ENCODE peak calls at places on chromosomes 5 and 9, in ten cellular contexts. Y is astrocyte of the cerebellum; G is testis; J is heart right ventricle; C is left colon; T is NCI-H1092 treated with DMSO at 0.1 percent for 48 hours; M is activated naive CD4-positive, alpha-beta T cell treated with anti-CD3 and anti-CD28 coated beads, Interleukin-2, amount 50 U/mL, for 16 hours; H is HuH-7.5; A is ELR; O is IMR-90. R is an unnamed sample.

GRCh38 chr5:73985145-73985544 is 359.1 kb downstream of the ARHGEF28 start:
- DNase-seq in Y (no peak), G (peak), A (peak), T (peak), C (no peak), O (peak), H (peak), J (no peak), M (no peak), R (no peak)

GRCh38 chr5:160315968-160316367 is 3.6 kb upstream of the CCNJL start:
- DNase-seq in C (peak), O (peak), T (no peak), A (peak), H (peak), J (no peak), G (no peak), Y (peak), M (no peak), R (no peak)

GRCh38 chr9:77725820-77726219 is 77.7 kb upstream of the GNA14 start:
- DNase-seq in J (no peak), M (no peak), Y (no peak), A (no peak), C (no peak), H (no peak), O (no peak), G (no peak), T (no peak), R (no peak)

GRCh38 chr5:36155291-36155690 is 3.4 kb downstream of the SKP2 start:
- DNase-seq in C (no peak), M (no peak), T (no peak), H (no peak), O (no peak), J (no peak), Y (no peak), A (no peak), G (no peak), R (no peak)

GRCh38 chr9:93267091-93267541 is 83.2 kb downstream of the WNK2 start:
- DNase-seq in Y (no peak), G (peak), J (no peak), O (no peak), C (no peak), H (no peak), M (no peak), T (no peak), A (no peak), R (no peak)

GRCh38 chr5:112420111-112420864 is 1.2 kb upstream of the EPB41L4A start:
- DNase-seq in T (peak), G (peak), M (peak), C (peak), O (peak), Y (peak), A (peak), J (peak), H (peak), R (peak)

GRCh38 chr9:79220666-79221065 is 351.1 kb upstream of the TLE4 start:
- DNase-seq in T (no peak), O (peak), J (no peak), H (no peak), Y (no peak), G (no peak), M (no peak), A (peak), C (no peak), R (no peak)

GRCh38 chr9:36192196-36192595 is 1.5 kb downstream of the CLTA start:
- DNase-seq in H (no peak), A (no peak), C (no peak), Y (no peak), G (no peak), M (no peak), J (no peak), T (no peak), O (peak), R (no peak)

GRCh38 chr9:16484178-16484577 is 386.3 kb downstream of the BNC2 start:
- DNase-seq in T (no peak), H (no peak), Y (no peak), C (no peak), G (no peak), M (no peak), A (no peak), O (peak), J (no peak), R (no peak)

GRCh38 chr9:1231998-1232919 is 182.1 kb downstream of the DMRT2 start:
- DNase-seq in C (peak), O (peak), M (no peak), Y (peak), A (peak), G (no peak), J (peak), T (no peak), H (peak), R (peak)

GRCh38 chr9:120925535-120926396 is 830 bp downstream of the TRAF1 start:
- DNase-seq in C (no peak), O (peak), T (no peak), G (no peak), J (no peak), M (peak), A (peak), H (no peak), Y (peak), R (peak)